ENCODE peak calls at places on chromosome 2, in eight cellular contexts. K, A, W, M, B, P, T and D are unnamed samples.

GRCh38 chr2:124301915-124302314 is 276.8 kb downstream of the CNTNAP5 start:
- DNase-seq in B (no peak), P (no peak), A (no peak), T (no peak), M (no peak), K (no peak), W (no peak), D (no peak)

GRCh38 chr2:74690571-74690970 is 36.5 kb downstream of the SEMA4F start:
- DNase-seq in M (no peak), K (peak), A (peak), B (no peak), T (peak), W (no peak), P (no peak), D (peak)

GRCh38 chr2:120430957-120431356 is 85.0 kb downstream of the INHBB start:
- DNase-seq in M (no peak), B (no peak), T (no peak), W (no peak), P (no peak), K (no peak), A (no peak), D (no peak)

GRCh38 chr2:188902906-188903305 is 71.3 kb upstream of the COL3A1 start:
- DNase-seq in T (no peak), B (peak), A (peak), W (no peak), K (no peak), M (no peak), P (no peak), D (peak)

GRCh38 chr2:20745924-20746555 is 76.9 kb downstream of the LDAH start:
- DNase-seq in T (no peak), B (peak), P (no peak), W (no peak), M (no peak), K (no peak), A (no peak), D (no peak)

GRCh38 chr2:223165423-223166214 is 113.6 kb downstream of the KCNE4 start:
- DNase-seq in A (no peak), B (no peak), K (no peak), M (no peak), T (no peak), W (no peak), P (no peak), D (peak)

GRCh38 chr2:128369126-128369555 is 50.5 kb upstream of the HS6ST1 start:
- DNase-seq in M (peak), W (no peak), P (no peak), K (no peak), T (no peak), A (peak), B (no peak), D (peak)

GRCh38 chr2:65227035-65227470 is 578 bp upstream of the ACTR2 start:
- DNase-seq in K (no peak), W (no peak), A (no peak), T (no peak), M (peak), P (no peak), B (no peak), D (no peak)

GRCh38 chr2:71929482-71929772 is 218.2 kb downstream of the CYP26B1 start:
- DNase-seq in T (no peak), K (no peak), A (no peak), P (no peak), W (no peak), M (no peak), B (no peak), D (no peak)

GRCh38 chr2:67322361-67323001 is 74.7 kb upstream of the ETAA1 start:
- DNase-seq in T (no peak), M (no peak), W (no peak), K (no peak), A (peak), P (no peak), B (no peak), D (peak)

GRCh38 chr2:144430722-144431163 is 89.2 kb downstream of the ZEB2 start:
- DNase-seq in A (peak), B (no peak), T (no peak), P (no peak), M (no peak), K (no peak), W (no peak), D (no peak)

GRCh38 chr2:221458588-221458987 is 113.5 kb downstream of the EPHA4 start:
- DNase-seq in B (no peak), A (no peak), P (no peak), W (no peak), M (no peak), K (no peak), T (no peak), D (no peak)

GRCh38 chr2:113138428-113139322 is 11.3 kb downstream of the IL1RN start:
- DNase-seq in M (no peak), B (no peak), K (peak), T (peak), A (peak), W (peak), P (no peak), D (peak)

GRCh38 chr2:230085201-230085600 is 16.5 kb upstream of the SLC16A14 start:
- DNase-seq in B (no peak), P (no peak), A (no peak), T (peak), M (no peak), K (no peak), W (no peak), D (no peak)

GRCh38 chr2:113240150-113240914 is 38.4 kb downstream of the PAX8 start:
- DNase-seq in K (no peak), W (peak), T (no peak), A (peak), P (peak), B (peak), M (peak), D (peak)

GRCh38 chr2:170842785-170843184 is 26.1 kb downstream of the GAD1 start:
- DNase-seq in P (no peak), K (no peak), M (no peak), W (no peak), B (peak), A (no peak), T (no peak), D (peak)

GRCh38 chr2:190123956-190124355 is 61.4 kb upstream of the MSTN start:
- DNase-seq in A (peak), K (no peak), T (no peak), W (no peak), B (no peak), M (no peak), P (no peak), D (no peak)

GRCh38 chr2:107437807-107438206 is 388.9 kb upstream of the RGPD4 start:
- DNase-seq in P (no peak), M (no peak), W (no peak), B (no peak), K (no peak), A (no peak), T (no peak), D (no peak)

GRCh38 chr2:174752403-174753037 is 11.8 kb downstream of the CHRNA1 start:
- DNase-seq in A (no peak), B (no peak), W (no peak), M (no peak), P (no peak), K (no peak), T (no peak), D (no peak)

GRCh38 chr2:120448961-120449421 is 103.1 kb downstream of the INHBB start:
- DNase-seq in P (no peak), A (no peak), T (no peak), W (no peak), M (no peak), K (no peak), B (no peak), D (peak)

GRCh38 chr2:85996591-85996990 is 107.8 kb upstream of the ST3GAL5 start:
- DNase-seq in W (no peak), P (no peak), A (no peak), M (no peak), B (no peak), T (no peak), K (no peak), D (no peak)

GRCh38 chr2:159168707-159169106 is 117.8 kb downstream of the WDSUB1 start:
- DNase-seq in B (no peak), W (no peak), T (no peak), K (no peak), M (no peak), P (no peak), A (peak), D (no peak)

GRCh38 chr2:172339431-172340010 is 87.9 kb upstream of the ITGA6 start:
- DNase-seq in K (no peak), M (no peak), A (peak), P (no peak), T (peak), W (no peak), B (no peak), D (peak)

GRCh38 chr2:105052773-105053172 is 14.9 kb downstream of the MRPS9 start:
- DNase-seq in M (no peak), K (no peak), A (no peak), P (no peak), B (no peak), T (no peak), W (peak), D (no peak)

GRCh38 chr2:8324164-8324848 is 357.6 kb upstream of the ID2 start:
- DNase-seq in M (no peak), K (no peak), B (no peak), A (peak), W (no peak), P (no peak), T (no peak), D (no peak)

GRCh38 chr2:96260404-96261260 is 5.2 kb downstream of the TMEM127 start:
- DNase-seq in T (peak), K (no peak), W (peak), M (peak), A (peak), P (no peak), B (peak), D (peak)

GRCh38 chr2:239407112-239407511 is 6.3 kb upstream of the HDAC4 start:
- DNase-seq in B (no peak), T (no peak), A (no peak), P (no peak), K (no peak), M (no peak), W (no peak), D (no peak)

GRCh38 chr2:64914735-64915509 is 74.3 kb upstream of the SLC1A4 start:
- DNase-seq in P (no peak), K (no peak), B (no peak), M (no peak), A (peak), W (no peak), T (no peak), D (peak)

GRCh38 chr2:8573234-8573941 is 108.5 kb upstream of the ID2 start:
- DNase-seq in B (no peak), K (no peak), M (no peak), A (no peak), P (no peak), W (peak), T (no peak), D (peak)

GRCh38 chr2:14303366-14304115 is 329.0 kb upstream of the LRATD1 start:
- DNase-seq in M (no peak), B (no peak), P (no peak), A (no peak), K (no peak), T (peak), W (no peak), D (no peak)

GRCh38 chr2:201968045-201968444 is 65.6 kb upstream of the FZD7 start:
- DNase-seq in P (peak), W (no peak), A (no peak), M (no peak), B (no peak), K (no peak), T (no peak), D (no peak)

GRCh38 chr2:201965550-201965949 is 68.1 kb upstream of the FZD7 start:
- DNase-seq in K (no peak), T (no peak), A (no peak), P (peak), M (no peak), W (no peak), B (no peak), D (peak)

GRCh38 chr2:201968476-201968875 is 65.2 kb upstream of the FZD7 start:
- DNase-seq in B (no peak), P (peak), K (no peak), A (no peak), W (no peak), M (no peak), T (no peak), D (no peak)

GRCh38 chr2:201964631-201965206 is 68.9 kb upstream of the FZD7 start:
- DNase-seq in T (no peak), A (no peak), M (no peak), K (no peak), W (no peak), B (no peak), P (peak), D (no peak)

GRCh38 chr2:201966691-201967388 is 66.8 kb upstream of the FZD7 start:
- DNase-seq in W (no peak), A (no peak), K (no peak), T (no peak), B (no peak), M (no peak), P (peak), D (peak)
- H3K27ac ChIP-seq in W (no peak), A (no peak), K (no peak), T (no peak), B (no peak), M (no peak), P (no peak), D (no peak)

DNA sequence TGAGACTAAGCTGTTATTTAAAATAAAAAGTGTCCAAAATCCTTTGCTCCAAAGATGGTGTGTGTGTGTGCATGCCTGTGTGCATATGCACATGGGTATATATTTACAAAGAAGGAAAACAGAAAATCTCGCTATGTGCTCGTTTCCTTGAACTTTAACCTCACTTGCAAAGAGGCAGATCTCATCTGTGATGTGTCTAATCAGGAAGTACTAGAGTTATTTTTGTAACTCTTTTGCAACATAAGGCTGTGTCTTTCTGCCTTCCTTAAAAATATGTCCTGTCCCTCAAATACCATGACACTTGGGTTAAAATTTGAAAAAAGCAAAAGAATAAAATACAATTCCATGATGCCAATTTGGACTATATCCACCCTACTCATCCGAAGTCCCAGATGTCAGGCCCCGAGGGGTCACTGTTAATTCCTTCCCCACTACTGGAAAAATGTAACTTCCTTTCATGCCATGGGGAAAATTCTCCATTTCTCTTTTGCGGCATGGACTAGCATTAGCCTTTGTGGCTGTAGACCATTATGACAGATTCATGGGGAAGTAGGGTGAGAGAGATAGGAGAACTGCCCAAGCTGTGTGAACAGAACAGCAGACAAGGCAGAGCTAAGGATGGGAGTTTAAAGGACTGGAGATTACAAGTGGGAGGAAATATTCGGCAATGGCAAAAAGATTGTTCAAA is 191.3 kb downstream of the MYO1B start:
- DNase-seq in M (no peak), T (peak), W (no peak), K (no peak), P (no peak), A (no peak), B (no peak), D (no peak)
- H3K27ac ChIP-seq in M (no peak), T (peak), W (no peak), K (no peak), P (no peak), A (no peak), B (no peak), D (no peak)

DNA sequence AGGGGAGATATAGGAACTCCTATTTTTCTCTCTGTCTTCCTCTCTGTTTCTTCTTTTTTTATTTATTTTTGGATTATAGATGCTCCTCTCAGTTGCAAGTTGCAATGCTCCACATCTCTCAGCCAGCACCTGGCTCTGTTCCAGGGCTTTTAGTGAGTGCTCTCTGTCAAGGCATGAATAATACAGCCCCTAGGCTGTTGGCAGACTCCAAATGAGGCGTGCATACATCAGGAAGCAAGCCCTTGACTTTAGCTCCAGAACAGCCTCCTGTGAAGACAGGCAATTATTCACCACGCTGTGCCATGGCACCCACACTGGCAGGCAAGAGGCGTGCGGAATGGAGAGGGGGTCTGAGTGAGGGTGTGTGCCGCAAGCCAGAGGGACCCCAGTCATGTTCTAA is 228.1 kb upstream of the PXDN start:
- DNase-seq in B (peak), A (no peak), P (peak), W (no peak), M (no peak), T (no peak), K (no peak), D (no peak)
- H3K27ac ChIP-seq in B (no peak), A (no peak), P (no peak), W (no peak), M (no peak), T (no peak), K (no peak), D (no peak)

GRCh38 chr2:151819920-151820319 is 8.3 kb downstream of the ARL5A start:
- DNase-seq in W (no peak), M (no peak), P (no peak), T (no peak), A (no peak), B (no peak), K (no peak), D (no peak)

GRCh38 chr2:151824886-151825285 is 3.3 kb downstream of the ARL5A start:
- DNase-seq in P (no peak), K (no peak), M (no peak), T (no peak), A (no peak), B (no peak), W (no peak), D (no peak)

GRCh38 chr2:151827564-151828142 is 568 bp downstream of the ARL5A start:
- DNase-seq in P (peak), K (no peak), B (no peak), A (peak), M (no peak), W (no peak), T (no peak), D (peak)

GRCh38 chr2:151826737-151827157 is 1.5 kb downstream of the ARL5A start:
- DNase-seq in B (no peak), W (no peak), A (peak), K (no peak), M (no peak), T (peak), P (no peak), D (peak)

DNA sequence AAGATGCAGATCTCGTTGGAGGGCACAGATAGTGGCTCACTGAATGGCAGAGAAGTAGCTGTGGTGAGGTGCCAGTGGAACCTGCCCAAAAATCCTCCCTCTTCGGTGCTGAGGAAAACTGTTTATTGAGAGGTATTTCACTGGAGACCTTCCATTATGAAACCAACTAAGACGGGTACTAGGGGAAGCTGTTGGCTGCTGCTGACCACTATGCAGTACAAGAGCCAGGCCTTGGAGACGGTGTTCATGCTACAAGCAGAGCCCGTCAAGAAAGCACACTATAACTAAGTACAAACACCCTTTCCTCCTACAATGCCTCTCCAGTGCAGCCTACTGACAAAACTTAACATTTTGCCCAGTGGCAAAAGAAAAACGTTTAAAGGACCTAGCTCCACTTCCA is 4.6 kb downstream of the ARL5A start:
- DNase-seq in M (no peak), W (no peak), P (no peak), B (no peak), T (no peak), A (no peak), K (no peak), D (no peak)
- H3K27ac ChIP-seq in M (peak), W (no peak), P (no peak), B (no peak), T (no peak), A (no peak), K (no peak), D (no peak)

DNA sequence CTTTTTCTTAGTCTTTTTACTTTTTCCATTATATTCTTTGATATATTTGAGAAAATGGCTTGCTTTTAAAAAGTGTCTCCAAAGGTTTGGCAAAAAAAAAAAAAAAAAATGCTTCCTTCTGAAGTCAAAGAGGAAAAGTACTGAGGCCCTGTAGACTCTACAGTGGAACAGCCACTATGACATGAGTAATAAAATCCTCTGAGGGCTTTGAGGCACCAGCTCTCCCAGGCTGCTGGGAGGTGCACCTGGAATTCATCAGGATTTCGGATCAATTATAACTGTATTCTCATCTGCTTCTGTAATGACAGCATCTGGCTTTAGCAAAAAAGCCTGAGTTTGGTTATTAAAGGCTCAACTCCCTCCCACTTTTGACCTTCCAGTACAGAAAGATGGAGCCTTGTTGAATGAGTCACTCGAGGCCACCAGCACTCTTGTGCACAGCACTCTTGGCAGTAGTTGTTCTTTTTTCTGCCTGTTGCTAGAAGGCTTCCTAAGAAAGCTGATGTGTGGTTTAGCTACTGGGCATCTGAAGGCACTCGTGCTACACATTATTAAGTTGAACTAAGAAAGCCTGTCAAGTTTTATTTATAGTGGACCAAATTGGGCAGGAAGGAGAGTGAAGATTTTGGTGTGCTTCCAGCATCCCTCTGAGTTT is 131.3 kb downstream of the PRPF40A start:
- DNase-seq in A (peak), M (no peak), W (no peak), K (no peak), T (no peak), P (no peak), B (no peak), D (no peak)
- H3K27ac ChIP-seq in A (no peak), M (peak), W (peak), K (no peak), T (no peak), P (no peak), B (no peak), D (peak)

GRCh38 chr2:69465513-69466456 is 28.6 kb upstream of the NFU1 start:
- DNase-seq in K (no peak), W (no peak), B (no peak), A (no peak), T (no peak), M (peak), P (peak), D (peak)

GRCh38 chr2:69462780-69463179 is 25.5 kb upstream of the NFU1 start:
- DNase-seq in K (no peak), T (no peak), P (no peak), B (no peak), W (no peak), A (no peak), M (no peak), D (no peak)

GRCh38 chr2:69459936-69460335 is 22.7 kb upstream of the NFU1 start:
- DNase-seq in B (no peak), K (no peak), A (no peak), W (no peak), P (no peak), T (no peak), M (no peak), D (no peak)

GRCh38 chr2:69466728-69467127 is 29.5 kb upstream of the NFU1 start:
- DNase-seq in P (no peak), A (peak), B (no peak), M (no peak), W (no peak), K (no peak), T (no peak), D (no peak)

DNA sequence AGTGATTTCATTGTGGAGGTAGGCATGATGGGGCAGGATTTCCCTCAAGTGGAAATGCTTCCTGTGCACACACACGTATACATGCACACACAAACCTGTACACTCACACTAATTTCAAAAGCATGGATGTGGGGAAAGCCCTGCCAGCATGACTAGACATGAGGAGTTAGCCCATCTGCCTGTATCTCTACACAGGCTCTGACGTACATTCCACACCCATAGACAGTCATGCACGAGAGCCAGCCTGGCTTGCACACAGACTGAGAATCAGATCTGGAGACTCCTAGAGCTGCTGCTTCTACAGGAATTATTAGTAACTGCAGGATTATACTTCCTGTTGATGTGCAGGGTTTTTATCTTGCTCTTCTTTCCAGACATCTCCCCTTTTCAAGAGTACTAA is 27.3 kb upstream of the NFU1 start:
- DNase-seq in P (no peak), A (peak), K (no peak), W (no peak), M (peak), T (no peak), B (peak), D (no peak)
- H3K27ac ChIP-seq in P (no peak), A (no peak), K (no peak), W (peak), M (peak), T (no peak), B (peak), D (no peak)